ENCODE peak calls at places on chromosome 14, in four cellular contexts. L is dorsolateral prefrontal cortex, F is A549, C is amygdala. Q is an unnamed sample.
A peak's percentile ranks its signal among the peaks of the same experiment; 100 is the strongest.

GRCh38 chr14:94850332-94851211 is 80.7 kb upstream of the GSC start:
- DNase-seq in F (no peak), L (no peak), C (no peak), Q (no peak)

GRCh38 chr14:70289138-70289537 is 70.3 kb downstream of the COX16 start:
- DNase-seq in C (no peak), L (no peak), F (no peak), Q (no peak)

GRCh38 chr14:92922155-92922735 is 705 bp upstream of the CHGA start:
- DNase-seq in L (no peak), F (no peak), C (no peak), Q (no peak)

GRCh38 chr14:91067186-91067585 is 6.7 kb upstream of the RPS6KA5 start:
- DNase-seq in F (no peak), C (no peak), L (no peak), Q (no peak)

GRCh38 chr14:64841772-64842490 is 37.8 kb downstream of the SPTB start:
- DNase-seq in F (no peak), L (no peak), C (no peak), Q (no peak)

GRCh38 chr14:56378474-56378873 is 201.1 kb upstream of the TMEM260 start:
- DNase-seq in L (no peak), F (no peak), C (no peak), Q (no peak)

GRCh38 chr14:94138256-94138655 is 8.9 kb upstream of the IFI27L2 start:
- DNase-seq in C (no peak), L (no peak), F (no peak), Q (no peak)

GRCh38 chr14:31880935-31881334 is 196.2 kb upstream of the ARHGAP5 start:
- DNase-seq in F (peak; percentile 8), L (no peak), C (no peak), Q (no peak)

GRCh38 chr14:99191663-99192621 is 80.1 kb downstream of the BCL11B start:
- DNase-seq in L (peak; percentile 74), F (no peak), C (no peak), Q (no peak)

GRCh38 chr14:92486881-92487280 is 26.7 kb upstream of the RIN3 start:
- DNase-seq in L (no peak), C (no peak), F (no peak), Q (no peak)

GRCh38 chr14:54654600-54654999 is 87.7 kb downstream of the SAMD4A start:
- DNase-seq in F (no peak), C (no peak), L (no peak), Q (no peak)

GRCh38 chr14:26765768-26766550 is 168.1 kb upstream of the NOVA1 start:
- DNase-seq in C (no peak), L (no peak), F (no peak), Q (no peak)

GRCh38 chr14:34024768-34025144 is 73.9 kb upstream of the EGLN3 start:
- DNase-seq in F (no peak), C (no peak), L (no peak), Q (no peak)

GRCh38 chr14:91163316-91163715 is 49.4 kb downstream of the DGLUCY start:
- DNase-seq in C (no peak), F (no peak), L (no peak), Q (no peak)

GRCh38 chr14:91354221-91354916 is 63.3 kb downstream of the CCDC88C start:
- DNase-seq in C (no peak), F (no peak), L (no peak), Q (no peak)

GRCh38 chr14:51609251-51609986 is 42.3 kb upstream of the FRMD6 start:
- DNase-seq in C (no peak), F (no peak), L (no peak), Q (no peak)

GRCh38 chr14:89422181-89422951 is 5.3 kb upstream of the FOXN3 start:
- DNase-seq in L (no peak), C (no peak), F (no peak), Q (no peak)

GRCh38 chr14:99595034-99595433 is 9.0 kb downstream of the CCDC85C start:
- DNase-seq in F (no peak), L (no peak), C (no peak), Q (no peak)

GRCh38 chr14:103404920-103405319 is 19.7 kb downstream of the MARK3 start:
- DNase-seq in F (no peak), C (no peak), L (no peak), Q (no peak)

GRCh38 chr14:98101323-98101722 is 1170.7 kb downstream of the BCL11B start:
- DNase-seq in C (no peak), L (no peak), F (no peak), Q (no peak)

GRCh38 chr14:34222867-34223266 is 239.2 kb downstream of the SPTSSA start:
- DNase-seq in F (no peak), L (no peak), C (no peak), Q (no peak)

GRCh38 chr14:101497910-101498860 is 63.1 kb upstream of the DIO3 start:
- DNase-seq in C (no peak), L (no peak), F (no peak), Q (no peak)

GRCh38 chr14:93619176-93619793 is 169.0 kb downstream of the PRIMA1 start:
- DNase-seq in C (no peak), L (peak; percentile 60), F (peak; percentile 33), Q (peak; percentile 35)

GRCh38 chr14:67240168-67240932 is 885 bp upstream of the PALS1 start:
- DNase-seq in C (no peak), F (peak; percentile 39), L (peak; percentile 48), Q (peak; percentile 23)

GRCh38 chr14:77097006-77097688 is 911 bp upstream of the CIPC start:
- DNase-seq in F (no peak), L (no peak), C (no peak), Q (no peak)

GRCh38 chr14:33800735-33801163 is 150.1 kb downstream of the EGLN3 start:
- DNase-seq in C (no peak), F (no peak), L (no peak), Q (no peak)

GRCh38 chr14:86481105-86481504 is 951.2 kb downstream of the FLRT2 start:
- DNase-seq in C (no peak), L (no peak), F (no peak), Q (no peak)

GRCh38 chr14:33686218-33686617 is 264.7 kb downstream of the EGLN3 start:
- DNase-seq in C (no peak), L (no peak), F (no peak), Q (no peak)

GRCh38 chr14:75404843-75405242 is 23.0 kb upstream of the JDP2 start:
- DNase-seq in L (no peak), F (no peak), C (no peak), Q (no peak)

GRCh38 chr14:104494483-104494882 is 85.1 kb upstream of the C14orf180 start:
- DNase-seq in C (no peak), L (no peak), F (no peak), Q (no peak)

GRCh38 chr14:51155331-51155730 is 60.4 kb upstream of the TRIM9 start:
- DNase-seq in L (no peak), F (no peak), C (no peak), Q (no peak)

GRCh38 chr14:61586539-61587396 is 108.5 kb upstream of the HIF1A start:
- DNase-seq in F (no peak), L (no peak), C (no peak), Q (no peak)

GRCh38 chr14:51289169-51289568 is 49.1 kb downstream of the TMX1 start:
- DNase-seq in L (no peak), C (no peak), F (no peak), Q (no peak)

GRCh38 chr14:99475179-99475578 is 5.5 kb downstream of the SETD3 start:
- DNase-seq in L (no peak), F (no peak), C (no peak), Q (no peak)

GRCh38 chr14:74414793-74415437 is 11.1 kb downstream of the SYNDIG1L start:
- DNase-seq in F (no peak), C (no peak), L (no peak), Q (no peak)

GRCh38 chr14:92040431-92041040 is 677 bp upstream of the TRIP11 start:
- DNase-seq in L (peak; percentile 32), C (no peak), F (peak; percentile 55), Q (no peak)

GRCh38 chr14:92846162-92846897 is 52.2 kb downstream of the GOLGA5 start:
- DNase-seq in C (no peak), L (no peak), F (no peak), Q (no peak)